ENCODE peak calls at places on chromosomes 4 and X, in five cellular contexts. S is coronary artery; Z is activated CD4-positive, alpha-beta T cell treated with anti-CD3 and anti-CD28 coated beads, Interleukin-2, amount 10 ng/mL, durations not matched to agents 7 days and 5 days; G is body of pancreas; B is HFF-Myc. M is an unnamed sample.

GRCh38 chr4:11051181-11051580 is 366.6 kb upstream of the CLNK start:
- DNase-seq in B (no peak), Z (no peak), S (no peak), G (no peak), M (no peak)

GRCh38 chr4:124203613-124204284 is 508.8 kb downstream of the ANKRD50 start:
- DNase-seq in G (no peak), B (no peak), S (no peak), Z (no peak), M (peak)

GRCh38 chrX:39895228-39896110 is 202.3 kb downstream of the BCOR start:
- DNase-seq in B (no peak), Z (no peak), G (no peak), S (no peak), M (no peak)

GRCh38 chr4:13815231-13815630 is 187.7 kb upstream of the BOD1L1 start:
- DNase-seq in S (no peak), G (no peak), Z (no peak), B (no peak), M (no peak)

GRCh38 chr4:141247430-141247780 is 26.7 kb downstream of the ZNF330 start:
- DNase-seq in S (no peak), Z (no peak), G (no peak), B (no peak), M (no peak)

GRCh38 chr4:11912886-11913285 is 484.2 kb upstream of the HS3ST1 start:
- DNase-seq in S (no peak), Z (no peak), G (no peak), B (no peak), M (no peak)

GRCh38 chr4:57233391-57233790 is 123.2 kb upstream of the IGFBP7 start:
- DNase-seq in Z (no peak), G (no peak), B (no peak), S (no peak), M (no peak)

GRCh38 chrX:13307041-13307440 is 12.8 kb downstream of the ATXN3L start:
- DNase-seq in Z (no peak), S (no peak), B (no peak), G (no peak), M (no peak)

GRCh38 chr4:8609824-8610350 is 17.3 kb downstream of the CPZ start:
- DNase-seq in B (no peak), Z (no peak), S (no peak), G (no peak), M (no peak)

GRCh38 chrX:38045697-38046096 is 39.3 kb downstream of the SYTL5 start:
- DNase-seq in S (no peak), Z (no peak), B (no peak), G (peak), M (no peak)

GRCh38 chr4:65917486-65917885 is 247.2 kb upstream of the EPHA5 start:
- DNase-seq in G (no peak), S (no peak), Z (no peak), B (no peak), M (no peak)

GRCh38 chr4:112284662-112285411 is 867 bp downstream of the TIFA start:
- DNase-seq in B (no peak), Z (no peak), S (no peak), G (peak), M (no peak)

GRCh38 chr4:29326816-29327215 is 1393.4 kb upstream of the PCDH7 start:
- DNase-seq in B (no peak), Z (no peak), G (no peak), S (no peak), M (no peak)

GRCh38 chrX:10326578-10326977 is 169.8 kb downstream of the CLCN4 start:
- DNase-seq in B (peak), G (no peak), Z (no peak), S (no peak), M (no peak)

GRCh38 chr4:106312377-106312776 is 3.6 kb downstream of the TBCK start:
- DNase-seq in S (no peak), B (no peak), Z (no peak), G (no peak), M (peak)

GRCh38 chrX:19990225-19990518 is 689 bp downstream of the BCLAF3 start:
- DNase-seq in G (no peak), Z (peak), B (no peak), S (no peak), M (no peak)

M was measured in BJ.